ENCODE peak calls at places on chromosomes 3 and 15, in nine cellular contexts. L is H54; Q is astrocyte of the hippocampus; X is endothelial cell; R is CD8-positive, alpha-beta memory T cell; D is mesothelial cell of epicardium; E is GOT3; B is EL; S is upper lobe of right lung. N is an unnamed sample.
A peak's percentile ranks its signal among the peaks of the same experiment; 100 is the strongest.

GRCh38 chr15:64019764-64020163 is 26.5 kb downstream of the DAPK2 start:
- DNase-seq in L (no peak), Q (peak; percentile 55), X (no peak), R (no peak), D (no peak), E (no peak), B (no peak), S (no peak), N (no peak)

GRCh38 chr15:95044780-95045417 is 813.5 kb downstream of the MCTP2 start:
- DNase-seq in L (no peak), Q (no peak), X (no peak), R (no peak), D (no peak), E (no peak), B (no peak), S (no peak), N (no peak)

GRCh38 chr15:75347222-75348033 is 589 bp downstream of the NEIL1 start:
- DNase-seq in L (no peak), Q (peak; percentile 70), X (peak; percentile 63), R (peak; percentile 67), D (peak; percentile 65), E (no peak), B (no peak), S (peak; percentile 87), N (no peak)

GRCh38 chr3:39098473-39099000 is 8.9 kb downstream of the GORASP1 start:
- DNase-seq in L (no peak), Q (no peak), X (no peak), R (no peak), D (no peak), E (no peak), B (no peak), S (no peak), N (no peak)

GRCh38 chr3:33047842-33048834 is 48.8 kb downstream of the GLB1 start:
- DNase-seq in L (no peak), Q (no peak), X (no peak), R (peak; percentile 82), D (no peak), E (no peak), B (no peak), S (no peak), N (no peak)

GRCh38 chr15:65363306-65363705 is 14.5 kb downstream of the IGDCC3 start:
- DNase-seq in L (no peak), Q (no peak), X (no peak), R (no peak), D (no peak), E (no peak), B (no peak), S (peak; percentile 37), N (no peak)

GRCh38 chr3:102163039-102163817 is 271.6 kb upstream of the ZPLD1 start:
- DNase-seq in L (no peak), Q (peak; percentile 83), X (no peak), R (no peak), D (peak; percentile 57), E (no peak), B (peak; percentile 75), S (no peak), N (peak; percentile 95)

GRCh38 chr15:76342382-76343201 is 6.0 kb downstream of the ISL2 start:
- DNase-seq in L (no peak), Q (no peak), X (no peak), R (no peak), D (peak; percentile 40), E (no peak), B (no peak), S (no peak), N (no peak)